ENCODE peak calls at places on chromosomes 5 and 9, in eight cellular contexts. One of them, this sample, is unnamed.

GRCh38 chr5:16916262-16916878 is 19.7 kb downstream of the MYO10 start:
- DNase-seq in head of caudate nucleus: no peak
- DNase-seq in stimulated activated CD8-positive, alpha-beta memory T cell treated with anti-CD3 and anti-CD28 coated beads, Interleukin-15, amount 100 ng/mL, for 1 hour: no peak
- DNase-seq in AG04449: peak
- DNase-seq in ELR: peak
- DNase-seq in fibroblast of villous mesenchyme: peak
- DNase-seq in mucosa of gallbladder: no peak
- DNase-seq in GM18507: no peak
- DNase-seq in this sample: no peak

GRCh38 chr9:137359850-137360249 is 57.8 kb upstream of the NRARP start:
- DNase-seq in mucosa of gallbladder: no peak
- DNase-seq in ELR: no peak
- DNase-seq in AG04449: no peak
- DNase-seq in stimulated activated CD8-positive, alpha-beta memory T cell treated with anti-CD3 and anti-CD28 coated beads, Interleukin-15, amount 100 ng/mL, for 1 hour: no peak
- DNase-seq in fibroblast of villous mesenchyme: no peak
- DNase-seq in head of caudate nucleus: no peak
- DNase-seq in GM18507: no peak
- DNase-seq in this sample: no peak

GRCh38 chr5:171850354-171850947 is 64.8 kb downstream of the SMIM23 start:
- DNase-seq in head of caudate nucleus: no peak
- DNase-seq in stimulated activated CD8-positive, alpha-beta memory T cell treated with anti-CD3 and anti-CD28 coated beads, Interleukin-15, amount 100 ng/mL, for 1 hour: no peak
- DNase-seq in fibroblast of villous mesenchyme: no peak
- DNase-seq in mucosa of gallbladder: no peak
- DNase-seq in AG04449: no peak
- DNase-seq in GM18507: no peak
- DNase-seq in ELR: peak
- DNase-seq in this sample: no peak

GRCh38 chr9:121770415-121771273 is 119.2 kb downstream of the DAB2IP start:
- DNase-seq in stimulated activated CD8-positive, alpha-beta memory T cell treated with anti-CD3 and anti-CD28 coated beads, Interleukin-15, amount 100 ng/mL, for 1 hour: no peak
- DNase-seq in head of caudate nucleus: peak
- DNase-seq in fibroblast of villous mesenchyme: peak
- DNase-seq in ELR: peak
- DNase-seq in AG04449: peak
- DNase-seq in mucosa of gallbladder: no peak
- DNase-seq in GM18507: no peak
- DNase-seq in this sample: no peak

GRCh38 chr9:117035546-117035945 is 348.4 kb downstream of the TRIM32 start:
- DNase-seq in mucosa of gallbladder: no peak
- DNase-seq in head of caudate nucleus: no peak
- DNase-seq in GM18507: no peak
- DNase-seq in fibroblast of villous mesenchyme: no peak
- DNase-seq in AG04449: no peak
- DNase-seq in stimulated activated CD8-positive, alpha-beta memory T cell treated with anti-CD3 and anti-CD28 coated beads, Interleukin-15, amount 100 ng/mL, for 1 hour: no peak
- DNase-seq in ELR: no peak
- DNase-seq in this sample: no peak

GRCh38 chr5:115551415-115551814 is 6.8 kb upstream of the FEM1C start:
- DNase-seq in GM18507: no peak
- DNase-seq in stimulated activated CD8-positive, alpha-beta memory T cell treated with anti-CD3 and anti-CD28 coated beads, Interleukin-15, amount 100 ng/mL, for 1 hour: no peak
- DNase-seq in head of caudate nucleus: no peak
- DNase-seq in ELR: peak
- DNase-seq in fibroblast of villous mesenchyme: peak
- DNase-seq in AG04449: no peak
- DNase-seq in mucosa of gallbladder: no peak
- DNase-seq in this sample: no peak

GRCh38 chr9:136075881-136076678 is 19.0 kb downstream of the NACC2 start:
- DNase-seq in head of caudate nucleus: no peak
- DNase-seq in AG04449: no peak
- DNase-seq in stimulated activated CD8-positive, alpha-beta memory T cell treated with anti-CD3 and anti-CD28 coated beads, Interleukin-15, amount 100 ng/mL, for 1 hour: no peak
- DNase-seq in fibroblast of villous mesenchyme: no peak
- DNase-seq in ELR: no peak
- DNase-seq in GM18507: no peak
- DNase-seq in mucosa of gallbladder: no peak
- DNase-seq in this sample: no peak

GRCh38 chr9:121222524-121223171 is 21.0 kb upstream of the RAB14 start:
- DNase-seq in GM18507: no peak
- DNase-seq in stimulated activated CD8-positive, alpha-beta memory T cell treated with anti-CD3 and anti-CD28 coated beads, Interleukin-15, amount 100 ng/mL, for 1 hour: no peak
- DNase-seq in fibroblast of villous mesenchyme: peak
- DNase-seq in mucosa of gallbladder: no peak
- DNase-seq in ELR: peak
- DNase-seq in head of caudate nucleus: no peak
- DNase-seq in AG04449: no peak
- DNase-seq in this sample: no peak

GRCh38 chr9:34566972-34567371 is 22.6 kb downstream of the CNTFR start:
- DNase-seq in AG04449: no peak
- DNase-seq in fibroblast of villous mesenchyme: no peak
- DNase-seq in GM18507: no peak
- DNase-seq in stimulated activated CD8-positive, alpha-beta memory T cell treated with anti-CD3 and anti-CD28 coated beads, Interleukin-15, amount 100 ng/mL, for 1 hour: no peak
- DNase-seq in head of caudate nucleus: no peak
- DNase-seq in mucosa of gallbladder: no peak
- DNase-seq in ELR: no peak
- DNase-seq in this sample: no peak

GRCh38 chr9:116144038-116144437 is 9.6 kb upstream of the PAPPA start:
- DNase-seq in fibroblast of villous mesenchyme: peak
- DNase-seq in GM18507: no peak
- DNase-seq in stimulated activated CD8-positive, alpha-beta memory T cell treated with anti-CD3 and anti-CD28 coated beads, Interleukin-15, amount 100 ng/mL, for 1 hour: no peak
- DNase-seq in ELR: peak
- DNase-seq in mucosa of gallbladder: no peak
- DNase-seq in AG04449: no peak
- DNase-seq in head of caudate nucleus: no peak
- DNase-seq in this sample: no peak

GRCh38 chr5:80238778-80239679 is 16.8 kb downstream of the SERINC5 start:
- DNase-seq in AG04449: no peak
- DNase-seq in head of caudate nucleus: peak
- DNase-seq in stimulated activated CD8-positive, alpha-beta memory T cell treated with anti-CD3 and anti-CD28 coated beads, Interleukin-15, amount 100 ng/mL, for 1 hour: no peak
- DNase-seq in fibroblast of villous mesenchyme: peak
- DNase-seq in GM18507: no peak
- DNase-seq in mucosa of gallbladder: peak
- DNase-seq in ELR: no peak
- DNase-seq in this sample: no peak

GRCh38 chr5:145853952-145854351 is 18.8 kb upstream of the PRELID2 start:
- DNase-seq in fibroblast of villous mesenchyme: no peak
- DNase-seq in head of caudate nucleus: no peak
- DNase-seq in AG04449: no peak
- DNase-seq in ELR: no peak
- DNase-seq in stimulated activated CD8-positive, alpha-beta memory T cell treated with anti-CD3 and anti-CD28 coated beads, Interleukin-15, amount 100 ng/mL, for 1 hour: no peak
- DNase-seq in mucosa of gallbladder: no peak
- DNase-seq in GM18507: no peak
- DNase-seq in this sample: no peak

GRCh38 chr9:126515001-126515872 is 98.5 kb upstream of the LMX1B start:
- DNase-seq in AG04449: no peak
- DNase-seq in fibroblast of villous mesenchyme: no peak
- DNase-seq in GM18507: no peak
- DNase-seq in stimulated activated CD8-positive, alpha-beta memory T cell treated with anti-CD3 and anti-CD28 coated beads, Interleukin-15, amount 100 ng/mL, for 1 hour: no peak
- DNase-seq in head of caudate nucleus: no peak
- DNase-seq in ELR: no peak
- DNase-seq in mucosa of gallbladder: no peak
- DNase-seq in this sample: no peak

GRCh38 chr9:95581900-95582299 is 65.1 kb upstream of the PTCH1 start:
- DNase-seq in head of caudate nucleus: no peak
- DNase-seq in stimulated activated CD8-positive, alpha-beta memory T cell treated with anti-CD3 and anti-CD28 coated beads, Interleukin-15, amount 100 ng/mL, for 1 hour: no peak
- DNase-seq in mucosa of gallbladder: no peak
- DNase-seq in AG04449: no peak
- DNase-seq in GM18507: no peak
- DNase-seq in fibroblast of villous mesenchyme: no peak
- DNase-seq in ELR: no peak
- DNase-seq in this sample: no peak

GRCh38 chr5:158840193-158840592 is 259.5 kb downstream of the EBF1 start:
- DNase-seq in head of caudate nucleus: no peak
- DNase-seq in ELR: no peak
- DNase-seq in stimulated activated CD8-positive, alpha-beta memory T cell treated with anti-CD3 and anti-CD28 coated beads, Interleukin-15, amount 100 ng/mL, for 1 hour: no peak
- DNase-seq in AG04449: no peak
- DNase-seq in GM18507: no peak
- DNase-seq in fibroblast of villous mesenchyme: no peak
- DNase-seq in mucosa of gallbladder: no peak
- DNase-seq in this sample: no peak

GRCh38 chr5:132850066-132850465 is 16.2 kb downstream of the GDF9 start:
- DNase-seq in mucosa of gallbladder: no peak
- DNase-seq in stimulated activated CD8-positive, alpha-beta memory T cell treated with anti-CD3 and anti-CD28 coated beads, Interleukin-15, amount 100 ng/mL, for 1 hour: no peak
- DNase-seq in GM18507: no peak
- DNase-seq in ELR: peak
- DNase-seq in head of caudate nucleus: no peak
- DNase-seq in AG04449: no peak
- DNase-seq in fibroblast of villous mesenchyme: no peak
- DNase-seq in this sample: no peak

GRCh38 chr9:70675868-70676370 is 261.5 kb upstream of the KLF9 start:
- DNase-seq in stimulated activated CD8-positive, alpha-beta memory T cell treated with anti-CD3 and anti-CD28 coated beads, Interleukin-15, amount 100 ng/mL, for 1 hour: no peak
- DNase-seq in AG04449: no peak
- DNase-seq in mucosa of gallbladder: no peak
- DNase-seq in fibroblast of villous mesenchyme: peak
- DNase-seq in ELR: no peak
- DNase-seq in GM18507: no peak
- DNase-seq in head of caudate nucleus: no peak
- DNase-seq in this sample: no peak

GRCh38 chr9:138115506-138115905 is 237.9 kb downstream of the CACNA1B start:
- DNase-seq in stimulated activated CD8-positive, alpha-beta memory T cell treated with anti-CD3 and anti-CD28 coated beads, Interleukin-15, amount 100 ng/mL, for 1 hour: no peak
- DNase-seq in ELR: no peak
- DNase-seq in head of caudate nucleus: no peak
- DNase-seq in AG04449: no peak
- DNase-seq in fibroblast of villous mesenchyme: no peak
- DNase-seq in GM18507: no peak
- DNase-seq in mucosa of gallbladder: no peak
- DNase-seq in this sample: peak

GRCh38 chr5:8907168-8907868 is 638.6 kb downstream of the SEMA5A start:
- DNase-seq in AG04449: peak
- DNase-seq in head of caudate nucleus: no peak
- DNase-seq in ELR: peak
- DNase-seq in GM18507: no peak
- DNase-seq in mucosa of gallbladder: no peak
- DNase-seq in fibroblast of villous mesenchyme: peak
- DNase-seq in stimulated activated CD8-positive, alpha-beta memory T cell treated with anti-CD3 and anti-CD28 coated beads, Interleukin-15, amount 100 ng/mL, for 1 hour: no peak
- DNase-seq in this sample: no peak

GRCh38 chr5:76292923-76293322 is 110.2 kb upstream of the IQGAP2 start:
- DNase-seq in stimulated activated CD8-positive, alpha-beta memory T cell treated with anti-CD3 and anti-CD28 coated beads, Interleukin-15, amount 100 ng/mL, for 1 hour: no peak
- DNase-seq in GM18507: no peak
- DNase-seq in AG04449: no peak
- DNase-seq in fibroblast of villous mesenchyme: no peak
- DNase-seq in mucosa of gallbladder: no peak
- DNase-seq in head of caudate nucleus: no peak
- DNase-seq in ELR: no peak
- DNase-seq in this sample: no peak

GRCh38 chr9:27150758-27151431 is 41.9 kb downstream of the TEK start:
- DNase-seq in head of caudate nucleus: no peak
- DNase-seq in fibroblast of villous mesenchyme: peak
- DNase-seq in stimulated activated CD8-positive, alpha-beta memory T cell treated with anti-CD3 and anti-CD28 coated beads, Interleukin-15, amount 100 ng/mL, for 1 hour: no peak
- DNase-seq in ELR: no peak
- DNase-seq in mucosa of gallbladder: no peak
- DNase-seq in AG04449: no peak
- DNase-seq in GM18507: no peak
- DNase-seq in this sample: no peak

GRCh38 chr5:139243425-139243965 is 45.3 kb upstream of the SIL1 start:
- DNase-seq in mucosa of gallbladder: no peak
- DNase-seq in AG04449: no peak
- DNase-seq in stimulated activated CD8-positive, alpha-beta memory T cell treated with anti-CD3 and anti-CD28 coated beads, Interleukin-15, amount 100 ng/mL, for 1 hour: no peak
- DNase-seq in fibroblast of villous mesenchyme: peak
- DNase-seq in GM18507: no peak
- DNase-seq in head of caudate nucleus: no peak
- DNase-seq in ELR: no peak
- DNase-seq in this sample: no peak

GRCh38 chr5:148910686-148911361 is 84.4 kb downstream of the ADRB2 start:
- DNase-seq in stimulated activated CD8-positive, alpha-beta memory T cell treated with anti-CD3 and anti-CD28 coated beads, Interleukin-15, amount 100 ng/mL, for 1 hour: no peak
- DNase-seq in fibroblast of villous mesenchyme: peak
- DNase-seq in head of caudate nucleus: no peak
- DNase-seq in ELR: peak
- DNase-seq in AG04449: no peak
- DNase-seq in GM18507: no peak
- DNase-seq in mucosa of gallbladder: peak
- DNase-seq in this sample: no peak

GRCh38 chr5:151223447-151224264 is at the start of gene CCDC69:
- DNase-seq in ELR: peak
- DNase-seq in stimulated activated CD8-positive, alpha-beta memory T cell treated with anti-CD3 and anti-CD28 coated beads, Interleukin-15, amount 100 ng/mL, for 1 hour: no peak
- DNase-seq in GM18507: no peak
- DNase-seq in head of caudate nucleus: peak
- DNase-seq in fibroblast of villous mesenchyme: peak
- DNase-seq in mucosa of gallbladder: peak
- DNase-seq in AG04449: no peak
- DNase-seq in this sample: peak

GRCh38 chr5:149860801-149861322 is 83.7 kb downstream of the PDE6A start:
- DNase-seq in mucosa of gallbladder: no peak
- DNase-seq in head of caudate nucleus: no peak
- DNase-seq in AG04449: no peak
- DNase-seq in stimulated activated CD8-positive, alpha-beta memory T cell treated with anti-CD3 and anti-CD28 coated beads, Interleukin-15, amount 100 ng/mL, for 1 hour: no peak
- DNase-seq in fibroblast of villous mesenchyme: no peak
- DNase-seq in ELR: peak
- DNase-seq in GM18507: peak
- DNase-seq in this sample: no peak

GRCh38 chr5:83322273-83322924 is 149.1 kb upstream of the VCAN start:
- DNase-seq in ELR: peak
- DNase-seq in fibroblast of villous mesenchyme: no peak
- DNase-seq in GM18507: no peak
- DNase-seq in stimulated activated CD8-positive, alpha-beta memory T cell treated with anti-CD3 and anti-CD28 coated beads, Interleukin-15, amount 100 ng/mL, for 1 hour: no peak
- DNase-seq in head of caudate nucleus: no peak
- DNase-seq in mucosa of gallbladder: no peak
- DNase-seq in AG04449: no peak
- DNase-seq in this sample: no peak

GRCh38 chr9:89920901-89921300 is 316.1 kb downstream of the GADD45G start:
- DNase-seq in mucosa of gallbladder: no peak
- DNase-seq in head of caudate nucleus: no peak
- DNase-seq in stimulated activated CD8-positive, alpha-beta memory T cell treated with anti-CD3 and anti-CD28 coated beads, Interleukin-15, amount 100 ng/mL, for 1 hour: no peak
- DNase-seq in fibroblast of villous mesenchyme: no peak
- DNase-seq in AG04449: no peak
- DNase-seq in ELR: no peak
- DNase-seq in GM18507: no peak
- DNase-seq in this sample: no peak

GRCh38 chr5:132226516-132227234 is 978 bp downstream of the P4HA2 start:
- DNase-seq in mucosa of gallbladder: no peak
- DNase-seq in AG04449: no peak
- DNase-seq in ELR: peak
- DNase-seq in fibroblast of villous mesenchyme: peak
- DNase-seq in head of caudate nucleus: peak
- DNase-seq in stimulated activated CD8-positive, alpha-beta memory T cell treated with anti-CD3 and anti-CD28 coated beads, Interleukin-15, amount 100 ng/mL, for 1 hour: no peak
- DNase-seq in GM18507: no peak
- DNase-seq in this sample: no peak

GRCh38 chr9:112380771-112381181 is 868 bp downstream of the HSDL2 start:
- DNase-seq in AG04449: no peak
- DNase-seq in fibroblast of villous mesenchyme: peak
- DNase-seq in GM18507: no peak
- DNase-seq in ELR: peak
- DNase-seq in mucosa of gallbladder: no peak
- DNase-seq in head of caudate nucleus: no peak
- DNase-seq in stimulated activated CD8-positive, alpha-beta memory T cell treated with anti-CD3 and anti-CD28 coated beads, Interleukin-15, amount 100 ng/mL, for 1 hour: no peak
- DNase-seq in this sample: no peak

GRCh38 chr5:14512574-14512973 is 69.0 kb upstream of the OTULINL start:
- DNase-seq in GM18507: no peak
- DNase-seq in stimulated activated CD8-positive, alpha-beta memory T cell treated with anti-CD3 and anti-CD28 coated beads, Interleukin-15, amount 100 ng/mL, for 1 hour: no peak
- DNase-seq in fibroblast of villous mesenchyme: no peak
- DNase-seq in mucosa of gallbladder: no peak
- DNase-seq in AG04449: no peak
- DNase-seq in head of caudate nucleus: no peak
- DNase-seq in ELR: no peak
- DNase-seq in this sample: no peak

GRCh38 chr5:134738963-134739661 is 764 bp downstream of the CAMLG start:
- DNase-seq in head of caudate nucleus: peak
- DNase-seq in mucosa of gallbladder: peak
- DNase-seq in AG04449: no peak
- DNase-seq in ELR: peak
- DNase-seq in GM18507: no peak
- DNase-seq in fibroblast of villous mesenchyme: peak
- DNase-seq in stimulated activated CD8-positive, alpha-beta memory T cell treated with anti-CD3 and anti-CD28 coated beads, Interleukin-15, amount 100 ng/mL, for 1 hour: no peak
- DNase-seq in this sample: no peak

GRCh38 chr5:96896806-96897205 is 20.5 kb downstream of the ERAP2 start:
- DNase-seq in stimulated activated CD8-positive, alpha-beta memory T cell treated with anti-CD3 and anti-CD28 coated beads, Interleukin-15, amount 100 ng/mL, for 1 hour: no peak
- DNase-seq in AG04449: no peak
- DNase-seq in GM18507: no peak
- DNase-seq in fibroblast of villous mesenchyme: no peak
- DNase-seq in ELR: no peak
- DNase-seq in mucosa of gallbladder: no peak
- DNase-seq in head of caudate nucleus: no peak
- DNase-seq in this sample: no peak

GRCh38 chr5:176875014-176875550 is 24.1 kb downstream of the HK3 start:
- DNase-seq in head of caudate nucleus: no peak
- DNase-seq in GM18507: no peak
- DNase-seq in mucosa of gallbladder: no peak
- DNase-seq in fibroblast of villous mesenchyme: no peak
- DNase-seq in ELR: no peak
- DNase-seq in stimulated activated CD8-positive, alpha-beta memory T cell treated with anti-CD3 and anti-CD28 coated beads, Interleukin-15, amount 100 ng/mL, for 1 hour: no peak
- DNase-seq in AG04449: no peak
- DNase-seq in this sample: no peak

GRCh38 chr9:93598647-93599241 is 22.4 kb downstream of the PHF2 start:
- DNase-seq in mucosa of gallbladder: no peak
- DNase-seq in head of caudate nucleus: no peak
- DNase-seq in ELR: no peak
- DNase-seq in GM18507: no peak
- DNase-seq in AG04449: no peak
- DNase-seq in stimulated activated CD8-positive, alpha-beta memory T cell treated with anti-CD3 and anti-CD28 coated beads, Interleukin-15, amount 100 ng/mL, for 1 hour: no peak
- DNase-seq in fibroblast of villous mesenchyme: peak
- DNase-seq in this sample: no peak

This sample was measured in type B pancreatic cell.